ENCODE peak calls at places on chromosomes 7 and 10, in four cellular contexts. W, L, Q and K are unnamed samples.
A peak's percentile ranks its signal among the peaks of the same experiment; 100 is the strongest.

GRCh38 chr7:78716876-78717275 is 736.6 kb downstream of the MAGI2 start:
- DNase-seq in W (no peak), Q (peak; percentile 61), L (no peak), K (no peak)

GRCh38 chr7:106486331-106486730 is 174.6 kb downstream of the CCDC71L start:
- DNase-seq in W (no peak), L (no peak), Q (no peak), K (no peak)

GRCh38 chr7:45120-46090 is 147.0 kb upstream of the FAM20C start:
- DNase-seq in W (peak; percentile 3), Q (no peak), L (no peak), K (no peak)

GRCh38 chr10:17009228-17009700 is 120.3 kb downstream of the CUBN start:
- DNase-seq in L (no peak), W (no peak), Q (no peak), K (no peak)

GRCh38 chr10:79136227-79137005 is 67.7 kb downstream of the ZMIZ1 start:
- DNase-seq in L (no peak), W (no peak), Q (no peak), K (no peak)

GRCh38 chr10:3113343-3113720 is 46.0 kb downstream of the PFKP start:
- DNase-seq in L (no peak), W (no peak), Q (no peak), K (no peak)

GRCh38 chr10:52442576-52442975 is 128.5 kb downstream of the DKK1 start:
- DNase-seq in L (no peak), Q (no peak), W (no peak), K (no peak)

GRCh38 chr10:7243873-7244272 is 167.0 kb downstream of the SFMBT2 start:
- DNase-seq in Q (no peak), L (peak; percentile 50), W (no peak), K (no peak)

GRCh38 chr10:30819306-30820190 is 190.0 kb upstream of the LYZL2 start:
- DNase-seq in W (no peak), L (no peak), Q (no peak), K (no peak)

GRCh38 chr7:88665892-88666514 is 93.5 kb upstream of the ZNF804B start:
- DNase-seq in Q (no peak), W (no peak), L (no peak), K (no peak)

GRCh38 chr10:43037440-43037839 is 39.4 kb upstream of the RET start:
- DNase-seq in W (no peak), Q (no peak), L (no peak), K (no peak)

GRCh38 chr7:82803411-82803810 is 359.3 kb downstream of the PCLO start:
- DNase-seq in W (no peak), Q (no peak), L (no peak), K (no peak)

GRCh38 chr10:102643346-102644065 is 773 bp upstream of the TRIM8 start:
- DNase-seq in W (peak; percentile 63), L (peak; percentile 56), Q (peak; percentile 75), K (peak; percentile 69)

GRCh38 chr7:2641406-2642393 is 9.9 kb downstream of the TTYH3 start:
- DNase-seq in W (peak; percentile 90), Q (peak; percentile 82), L (no peak), K (peak; percentile 94)

GRCh38 chr7:33813331-33813730 is 92.0 kb upstream of the BMPER start:
- DNase-seq in L (no peak), Q (no peak), W (no peak), K (no peak)

GRCh38 chr7:37714606-37715005 is 31.0 kb downstream of the GPR141 start:
- DNase-seq in L (no peak), Q (no peak), W (no peak), K (no peak)

GRCh38 chr10:60777696-60778213 is 523 bp upstream of the CDK1 start:
- DNase-seq in Q (no peak), L (no peak), W (no peak), K (no peak)
- H3K27ac ChIP-seq in Q (no peak overlapping the region), L (no peak overlapping the region), W (no peak overlapping the region), K (no peak overlapping the region)

GRCh38 chr7:102288285-102288930 is 1.7 kb downstream of the SH2B2 start:
- DNase-seq in L (peak; percentile 46), W (no peak), Q (no peak), K (no peak)

GRCh38 chr7:102287465-102288146 is 938 bp downstream of the SH2B2 start:
- DNase-seq in W (peak; percentile 32), L (peak; percentile 57), Q (peak; percentile 49), K (peak; percentile 42)

GRCh38 chr7:102285541-102286236 is 979 bp upstream of the SH2B2 start:
- DNase-seq in L (no peak), W (no peak), Q (no peak), K (no peak)

GRCh38 chr7:102286237-102287081 is at the start of gene SH2B2:
- DNase-seq in Q (peak; percentile 79), W (peak; percentile 75), L (peak; percentile 64), K (peak; percentile 71)

GRCh38 chr7:102287082-102287464 is 405 bp downstream of the SH2B2 start:
- DNase-seq in W (peak; percentile 27), Q (peak; percentile 34), L (no peak), K (no peak)
- H3K4me3 ChIP-seq in W (peak overlapping the region; percentile 50), Q (peak overlapping the region; percentile 56), L (peak overlapping the region; percentile 93), K (peak overlapping the region; percentile 72)

DNA sequence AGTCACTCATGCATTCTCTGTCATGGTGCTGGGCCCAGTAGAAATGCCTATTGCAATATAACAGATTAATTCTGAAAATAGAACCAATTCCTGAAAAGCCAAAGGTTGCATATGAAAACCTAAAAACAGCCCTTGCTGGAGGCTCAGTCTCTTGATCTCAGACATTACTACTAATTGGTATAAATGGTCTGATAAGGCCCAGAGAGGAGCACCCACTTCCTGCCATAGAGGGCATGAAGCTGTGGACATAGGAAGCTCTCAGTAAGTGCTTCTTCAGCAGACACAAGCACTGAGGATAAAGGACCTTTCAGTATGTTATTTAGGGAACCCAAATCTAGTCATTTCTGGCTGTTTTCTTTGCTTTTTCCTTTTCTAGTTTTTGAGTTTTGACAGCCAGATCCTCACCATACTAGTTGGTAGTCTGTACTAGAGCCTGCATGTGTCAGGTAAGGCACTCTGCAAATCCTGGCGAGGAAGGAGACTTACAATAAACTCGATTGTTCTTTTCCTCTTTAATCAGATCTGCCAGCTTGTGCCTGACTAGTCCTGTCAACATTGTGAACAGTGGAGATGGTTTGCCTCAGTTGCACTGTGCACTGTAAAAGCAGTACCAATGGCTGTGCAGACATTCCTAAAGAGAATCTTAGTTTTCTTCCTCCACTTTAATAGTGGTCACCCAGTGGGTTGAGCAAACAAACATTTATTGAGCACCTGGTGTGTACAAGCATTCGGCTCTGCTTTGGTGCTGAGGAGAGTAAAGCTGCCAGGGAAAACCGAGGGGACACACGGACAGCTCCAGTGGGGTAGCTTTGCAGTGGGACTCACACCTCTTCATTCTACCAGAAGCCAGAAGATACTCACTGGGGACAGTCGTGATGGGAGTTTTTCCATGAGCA is 140.9 kb downstream of the CHN2 start:
- DNase-seq in Q (no peak), W (no peak), L (no peak), K (no peak)
- H3K27ac ChIP-seq in Q (no peak overlapping the region), W (no peak overlapping the region), L (no peak overlapping the region), K (no peak overlapping the region)

GRCh38 chr10:60083039-60083344 is 176.6 kb upstream of the CCDC6 start:
- DNase-seq in L (no peak), W (no peak), Q (no peak), K (no peak)
- H3K4me3 ChIP-seq in L (no peak overlapping the region), W (no peak overlapping the region), Q (no peak overlapping the region), K (no peak overlapping the region)

GRCh38 chr10:59857049-59857448 is 49.3 kb downstream of the CCDC6 start:
- DNase-seq in L (no peak), W (no peak), Q (no peak), K (no peak)

GRCh38 chr10:59856104-59856503 is 50.3 kb downstream of the CCDC6 start:
- DNase-seq in Q (no peak), W (no peak), L (no peak), K (no peak)

GRCh38 chr10:59851864-59852263 is 54.5 kb downstream of the CCDC6 start:
- DNase-seq in L (no peak), Q (no peak), W (no peak), K (no peak)

GRCh38 chr10:59854571-59854970 is 51.8 kb downstream of the CCDC6 start:
- DNase-seq in L (no peak), Q (no peak), W (no peak), K (no peak)

GRCh38 chr10:59852671-59853070 is 53.7 kb downstream of the CCDC6 start:
- DNase-seq in Q (no peak), L (no peak), W (no peak), K (no peak)
- H3K27ac ChIP-seq in Q (no peak overlapping the region), L (no peak overlapping the region), W (no peak overlapping the region), K (peak overlapping the region; percentile 31)

GRCh38 chr7:84236398-84236797 is 41.8 kb upstream of the SEMA3A start:
- DNase-seq in Q (no peak), W (no peak), L (no peak), K (no peak)

GRCh38 chr7:84238611-84239010 is 44.0 kb upstream of the SEMA3A start:
- DNase-seq in Q (no peak), L (no peak), W (no peak), K (no peak)

GRCh38 chr7:84232653-84233052 is 38.1 kb upstream of the SEMA3A start:
- DNase-seq in Q (no peak), W (no peak), L (no peak), K (no peak)

GRCh38 chr7:84237533-84238173 is 43.1 kb upstream of the SEMA3A start:
- DNase-seq in W (no peak), Q (no peak), L (no peak), K (no peak)
- H3K4me3 ChIP-seq in W (no peak overlapping the region), Q (no peak overlapping the region), L (no peak overlapping the region), K (no peak overlapping the region)

GRCh38 chr10:70932415-70933196 is 44.2 kb upstream of the PCBD1 start:
- DNase-seq in Q (no peak), W (no peak), L (no peak), K (no peak)

GRCh38 chr10:70928140-70928539 is 39.8 kb upstream of the PCBD1 start:
- DNase-seq in Q (no peak), W (no peak), L (no peak), K (no peak)

GRCh38 chr10:70931168-70931805 is 42.9 kb upstream of the PCBD1 start:
- DNase-seq in Q (no peak), W (no peak), L (no peak), K (no peak)

GRCh38 chr10:70927221-70927943 is 39.0 kb upstream of the PCBD1 start:
- DNase-seq in L (no peak), Q (no peak), W (no peak), K (no peak)

GRCh38 chr10:70930251-70931000 is 42.1 kb upstream of the PCBD1 start:
- DNase-seq in W (no peak), Q (no peak), L (no peak), K (no peak)
- H3K27ac ChIP-seq in W (no peak overlapping the region), Q (no peak overlapping the region), L (no peak overlapping the region), K (no peak overlapping the region)

GRCh38 chr10:12586724-12587123 is 237.4 kb downstream of the CAMK1D start:
- DNase-seq in Q (no peak), W (no peak), L (no peak), K (no peak)

GRCh38 chr10:12587408-12587807 is 238.1 kb downstream of the CAMK1D start:
- DNase-seq in Q (no peak), W (no peak), L (no peak), K (no peak)

GRCh38 chr10:12589271-12589670 is 239.9 kb downstream of the CAMK1D start:
- DNase-seq in L (no peak), Q (no peak), W (no peak), K (no peak)

GRCh38 chr10:12589789-12590188 is 240.4 kb downstream of the CAMK1D start:
- DNase-seq in W (no peak), Q (no peak), L (no peak), K (no peak)

GRCh38 chr10:12588091-12588850 is 238.9 kb downstream of the CAMK1D start:
- DNase-seq in W (no peak), Q (no peak), L (no peak), K (no peak)
- H3K4me3 ChIP-seq in W (no peak overlapping the region), Q (no peak overlapping the region), L (peak overlapping the region; percentile 14), K (no peak overlapping the region)